ENCODE peak calls at places on chromosomes 7 and 10, in eight cellular contexts. F is type B pancreatic cell, J is AG10803, G is HL-60, U is GM20000, N is fibroblast of the aortic adventitia, C is gastrocnemius medialis, R is fibroblast of villous mesenchyme. T is an unnamed sample.

GRCh38 chr7:13279854-13280435 is 592.5 kb downstream of the ARL4A start:
- DNase-seq in R (peak), F (no peak), G (no peak), J (peak), N (peak), U (no peak), C (no peak), T (no peak)

GRCh38 chr7:69932034-69932628 is 333.9 kb downstream of the AUTS2 start:
- DNase-seq in F (no peak), U (no peak), R (peak), N (peak), J (peak), C (no peak), G (no peak), T (no peak)

GRCh38 chr7:22295402-22296264 is 61.3 kb downstream of the RAPGEF5 start:
- DNase-seq in U (no peak), C (no peak), R (no peak), G (no peak), J (peak), F (no peak), N (peak), T (no peak)

GRCh38 chr7:152338553-152338952 is 97.2 kb downstream of the KMT2C start:
- DNase-seq in U (no peak), R (peak), G (no peak), F (no peak), C (no peak), N (peak), J (peak), T (no peak)

GRCh38 chr7:73570521-73570920 is 7.9 kb downstream of the TBL2 start:
- DNase-seq in C (no peak), G (no peak), J (no peak), N (no peak), R (no peak), F (no peak), U (no peak), T (no peak)

GRCh38 chr7:102464577-102465280 is at the start of the genes ALKBH4 and LRWD1:
- DNase-seq in C (peak), U (peak), F (peak), J (peak), G (peak), R (peak), N (peak), T (peak)

GRCh38 chr10:124744047-124744687 is at the start of gene FAM53B:
- DNase-seq in U (peak), C (peak), J (peak), G (peak), F (peak), R (peak), N (peak), T (peak)

GRCh38 chr10:94361161-94361794 is 1.5 kb downstream of the NOC3L start:
- DNase-seq in J (peak), F (no peak), R (peak), N (peak), G (no peak), U (no peak), C (no peak), T (no peak)

GRCh38 chr10:86872757-86873156 is 84.7 kb downstream of the MMRN2 start:
- DNase-seq in C (peak), R (peak), N (peak), U (no peak), J (no peak), F (no peak), G (no peak), T (no peak)

GRCh38 chr10:5737352-5737751 is 52.7 kb downstream of the TASOR2 start:
- DNase-seq in F (no peak), R (no peak), U (no peak), N (no peak), G (no peak), J (no peak), C (no peak), T (no peak)
- TF ChIP-seq CTCF in F (peak), R (no peak), U (peak), N (no peak), G (no peak), J (no peak), C (no peak), T (peak)

GRCh38 chr10:82148764-82149163 is 273.8 kb downstream of the NRG3 start:
- DNase-seq in U (no peak), G (no peak), N (no peak), R (no peak), J (no peak), C (no peak), F (no peak), T (no peak)

GRCh38 chr10:82150123-82150900 is 275.3 kb downstream of the NRG3 start:
- DNase-seq in U (peak), N (no peak), F (no peak), R (peak), C (no peak), G (no peak), J (no peak), T (no peak)
- TF ChIP-seq CTCF in U (no peak), N (no peak), F (peak), R (peak), C (no peak), G (no peak), J (no peak), T (no peak)

DNA sequence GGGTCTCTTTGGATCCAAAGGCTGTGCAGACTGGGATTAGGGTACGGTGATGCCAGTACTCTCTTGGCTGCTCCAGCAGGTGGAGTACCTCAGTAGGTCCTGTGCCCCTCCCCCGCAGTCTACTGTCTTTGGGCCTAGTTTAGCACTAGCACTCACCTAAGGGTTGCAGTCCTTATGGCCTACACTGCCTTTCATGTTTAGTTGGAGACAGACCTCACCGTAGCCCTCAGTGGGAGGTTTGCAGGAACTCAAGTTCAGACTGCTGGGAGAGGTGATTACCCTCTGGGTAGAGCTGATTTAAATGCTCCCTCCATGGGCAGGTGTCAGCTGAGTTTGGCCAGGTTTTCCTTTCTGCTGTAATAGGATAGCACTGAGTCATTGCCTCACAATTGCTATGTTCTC is 210.8 kb upstream of the TMEM196 start:
- DNase-seq in R (no peak), J (no peak), U (no peak), N (no peak), F (no peak), C (no peak), G (no peak), T (no peak)
- TF ChIP-seq CTCF in R (no peak), J (no peak), U (no peak), N (no peak), F (no peak), C (no peak), G (no peak), T (no peak)

GRCh38 chr10:32295027-32295426 is 51.9 kb downstream of the EPC1 start:
- DNase-seq in J (no peak), C (no peak), U (no peak), G (no peak), N (no peak), R (no peak), F (no peak), T (no peak)
- TF ChIP-seq CTCF in J (no peak), C (no peak), U (no peak), G (no peak), N (no peak), R (no peak), F (no peak), T (no peak)

DNA sequence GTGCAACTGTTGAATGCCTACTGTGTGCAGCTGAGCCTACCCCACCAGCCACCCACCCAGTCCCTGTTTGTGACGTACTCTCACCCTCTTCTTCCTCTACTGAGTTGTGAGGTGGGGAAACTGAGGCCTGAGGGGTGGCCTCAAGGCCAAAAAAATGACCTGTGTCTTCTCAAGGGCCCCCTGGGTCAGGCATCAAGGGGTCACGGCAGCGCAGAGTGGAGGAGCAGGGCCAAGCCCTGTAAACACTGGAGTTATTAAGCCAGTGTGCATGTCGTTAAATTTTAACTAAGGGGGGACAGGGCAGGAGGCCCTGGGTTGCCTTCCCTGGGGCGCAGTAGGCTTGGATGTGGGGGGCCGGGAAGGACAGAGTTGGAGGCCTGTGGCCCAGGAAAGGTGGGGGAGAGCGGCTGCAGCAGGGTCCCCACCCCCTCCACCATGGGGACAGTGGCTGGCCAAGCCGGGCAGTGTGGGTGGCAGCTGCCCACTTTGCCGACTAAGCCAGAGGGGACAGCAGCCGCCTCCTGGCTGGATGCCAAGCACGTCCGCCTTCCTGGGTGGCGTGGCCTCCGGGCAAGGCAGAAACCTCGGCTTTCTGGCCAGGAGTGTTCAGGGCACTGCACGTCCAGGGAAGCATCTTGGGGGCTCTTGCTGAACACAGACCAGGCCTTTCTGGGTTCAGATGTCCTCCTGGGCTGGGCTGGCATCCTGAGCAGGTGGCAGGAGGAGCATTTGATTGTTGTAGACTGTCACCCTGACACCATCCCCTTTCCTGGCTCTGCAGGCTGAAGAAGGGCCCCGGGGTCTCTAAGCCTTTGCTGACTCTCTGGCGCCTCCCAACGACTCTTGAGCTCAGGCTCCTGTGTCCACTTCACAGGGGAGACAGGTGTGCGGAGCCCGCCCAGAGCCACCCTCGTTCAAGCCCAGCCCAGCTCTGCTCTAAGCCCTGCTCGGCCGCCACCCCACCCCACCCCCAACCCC is 1.9 kb downstream of the SLC29A4 start:
- DNase-seq in U (peak), R (peak), N (no peak), C (no peak), J (no peak), F (no peak), G (no peak), T (no peak)
- TF ChIP-seq CTCF in U (peak), R (peak), N (peak), C (no peak), J (peak), F (peak), G (peak), T (peak)

GRCh38 chr7:3922175-3922635 is 621.2 kb downstream of the SDK1 start:
- DNase-seq in N (peak), U (no peak), C (no peak), R (peak), F (no peak), J (peak), G (no peak), T (peak)
- TF ChIP-seq CTCF in N (no peak), U (no peak), C (peak), R (no peak), F (peak), J (peak), G (no peak), T (no peak)

DNA sequence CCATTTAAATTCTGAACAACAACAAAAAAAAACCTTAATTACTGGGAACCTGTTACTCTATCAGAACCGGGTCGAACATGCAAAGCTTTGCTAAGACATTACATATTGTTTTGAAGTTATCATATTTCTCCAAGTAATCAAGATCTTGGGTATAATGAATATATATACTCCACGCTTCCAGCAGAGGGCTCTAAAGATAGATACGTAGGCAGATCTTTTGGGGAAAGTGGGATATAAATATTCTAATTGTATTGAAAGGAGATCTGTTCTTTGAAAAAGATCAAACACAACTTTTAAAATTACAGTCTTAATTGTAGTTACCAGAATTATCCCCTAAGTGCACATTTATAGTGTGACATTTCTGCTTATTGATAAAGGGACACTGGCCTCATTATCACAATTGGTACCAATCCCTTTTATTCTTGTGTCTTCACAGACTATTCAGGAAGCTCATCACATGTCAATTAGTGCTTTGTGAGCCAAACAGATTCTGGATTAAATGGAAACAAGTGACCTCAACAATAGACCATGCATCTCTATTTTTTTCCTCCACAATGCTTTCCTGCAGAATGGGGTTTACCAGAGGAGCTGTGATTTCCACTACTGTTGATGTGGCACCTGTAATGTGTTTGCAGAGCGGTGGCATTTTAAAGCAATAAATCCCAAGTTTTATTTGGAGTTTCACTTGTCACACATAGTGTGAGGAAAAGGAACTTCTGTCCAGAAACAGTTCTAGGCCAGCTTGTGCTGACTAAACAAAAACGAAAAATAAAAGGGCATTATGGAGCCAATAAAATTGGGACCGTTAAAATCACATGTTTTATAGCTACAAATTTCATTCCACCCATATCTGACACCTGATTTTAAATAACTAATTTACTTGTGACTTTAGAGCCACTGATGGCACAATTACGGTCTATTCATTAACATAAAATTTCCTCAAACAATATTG is 122.4 kb downstream of the CTTNBP2 start:
- DNase-seq in N (peak), J (peak), C (no peak), F (no peak), G (no peak), U (peak), R (peak), T (no peak)
- TF ChIP-seq CTCF in N (peak), J (peak), C (no peak), F (peak), G (peak), U (peak), R (peak), T (peak)

GRCh38 chr10:126302831-126303230 is 85.4 kb downstream of the ADAM12 start:
- DNase-seq in F (no peak), C (no peak), R (peak), N (no peak), J (no peak), G (no peak), U (no peak), T (peak)
- TF ChIP-seq CTCF in F (peak), C (no peak), R (peak), N (no peak), J (peak), G (no peak), U (no peak), T (peak)

T was measured in HFFc6.